ENCODE peak calls at places on chromosomes 16 and 17, in seven cellular contexts. C, R, F, G, J, U and K are unnamed samples.

GRCh38 chr17:41652461-41652960 is 28.1 kb upstream of the KRT17 start:
- DNase-seq in C (no peak), R (no peak), F (no peak), G (no peak), J (no peak), U (no peak), K (no peak)

GRCh38 chr17:39231587-39232551 is 6.1 kb upstream of the STAC2 start:
- DNase-seq in C (peak; percentile 56), R (no peak), F (peak; percentile 84), G (no peak), J (peak; percentile 51), U (peak; percentile 59), K (no peak)

GRCh38 chr17:57385975-57386374 is 129.7 kb downstream of the MSI2 start:
- DNase-seq in C (no peak), R (no peak), F (no peak), G (no peak), J (no peak), U (no peak), K (no peak)

GRCh38 chr17:81867123-81867951 is 3.8 kb downstream of the ARHGDIA start:
- DNase-seq in C (peak; percentile 67), R (no peak), F (peak; percentile 66), G (no peak), J (peak; percentile 38), U (no peak), K (peak; percentile 79)

GRCh38 chr16:55836158-55836611 is 3.3 kb upstream of the CES1 start:
- DNase-seq in C (no peak), R (no peak), F (no peak), G (no peak), J (no peak), U (no peak), K (peak; percentile 87)

GRCh38 chr17:78526231-78527025 is 50.8 kb downstream of the DNAH17 start:
- DNase-seq in C (no peak), R (no peak), F (no peak), G (no peak), J (no peak), U (no peak), K (no peak)

GRCh38 chr17:76368545-76368944 is 14.8 kb upstream of the PRPSAP1 start:
- DNase-seq in C (no peak), R (no peak), F (peak; percentile 76), G (no peak), J (no peak), U (no peak), K (no peak)

GRCh38 chr16:324451-325334 is 27.8 kb downstream of the AXIN1 start:
- DNase-seq in C (no peak), R (no peak), F (no peak), G (no peak), J (peak; percentile 82), U (no peak), K (no peak)

GRCh38 chr17:49257296-49257695 is 26.7 kb upstream of the PHOSPHO1 start:
- DNase-seq in C (no peak), R (no peak), F (no peak), G (no peak), J (no peak), U (no peak), K (no peak)

GRCh38 chr17:33218657-33219298 is 74.3 kb downstream of the ASIC2 start:
- DNase-seq in C (no peak), R (no peak), F (no peak), G (no peak), J (no peak), U (no peak), K (no peak)

GRCh38 chr16:9061358-9061813 is 30.1 kb upstream of the HAPSTR1 start:
- DNase-seq in C (peak; percentile 31), R (no peak), F (no peak), G (no peak), J (no peak), U (no peak), K (no peak)

GRCh38 chr17:28189667-28190066 is 129.3 kb upstream of the TMEM97 start:
- DNase-seq in C (no peak), R (no peak), F (no peak), G (no peak), J (no peak), U (no peak), K (no peak)

GRCh38 chr16:424623-425081 is 797 bp upstream of the RAB11FIP3 start:
- DNase-seq in C (peak; percentile 55), R (no peak), F (peak; percentile 35), G (no peak), J (no peak), U (peak; percentile 65), K (peak; percentile 43)

GRCh38 chr16:89037261-89038152 is 56.1 kb upstream of the ACSF3 start:
- DNase-seq in C (peak; percentile 20), R (no peak), F (peak; percentile 8), G (peak; percentile 71), J (peak; percentile 15), U (no peak), K (peak; percentile 60)

GRCh38 chr17:38868095-38868967 is 1.5 kb upstream of the LASP1 start:
- DNase-seq in C (peak; percentile 51), R (no peak), F (no peak), G (no peak), J (no peak), U (peak; percentile 70), K (no peak)

GRCh38 chr16:67844441-67844840 is 2.3 kb upstream of the NUTF2 start:
- DNase-seq in C (no peak), R (no peak), F (peak; percentile 49), G (no peak), J (no peak), U (no peak), K (no peak)

GRCh38 chr16:533391-534088 is 6.0 kb downstream of the CAPN15 start:
- DNase-seq in C (peak; percentile 93), R (no peak), F (no peak), G (no peak), J (no peak), U (no peak), K (peak; percentile 89)

GRCh38 chr17:21199856-21200255 is 14.1 kb downstream of the TMEM11 start:
- DNase-seq in C (no peak), R (no peak), F (no peak), G (no peak), J (no peak), U (no peak), K (no peak)

GRCh38 chr17:13534946-13535345 is 66.8 kb downstream of the HS3ST3A1 start:
- DNase-seq in C (no peak), R (no peak), F (no peak), G (no peak), J (no peak), U (no peak), K (no peak)

GRCh38 chr17:81165246-81166032 is at the start of gene PVALEF:
- DNase-seq in C (peak; percentile 52), R (no peak), F (peak; percentile 51), G (peak; percentile 38), J (no peak), U (no peak), K (no peak)

DNA sequence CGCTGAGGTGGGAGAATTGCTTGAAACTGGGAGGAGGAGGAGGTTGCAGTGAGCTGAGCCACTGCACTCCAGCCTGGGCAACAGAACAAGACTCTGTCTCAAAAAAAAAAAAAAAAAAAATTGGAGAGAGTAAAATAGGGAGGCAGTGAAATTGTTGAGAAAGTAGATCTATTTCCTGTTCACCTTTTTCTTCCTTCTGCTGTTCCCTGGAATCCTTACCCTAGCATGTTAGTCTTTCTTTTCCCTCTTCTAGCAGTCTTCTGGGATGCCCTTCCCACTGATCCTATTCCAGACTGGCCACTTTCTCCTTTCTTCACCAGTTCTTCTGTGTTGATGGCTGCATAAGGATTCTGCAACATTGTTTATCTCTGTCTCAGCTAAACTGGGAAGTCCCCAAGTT is 3.1 kb downstream of the NME2 start:
- DNase-seq in C (no peak), R (no peak), F (no peak), G (no peak), J (no peak), U (no peak), K (no peak)
- H3K36me3 ChIP-seq in C (peaks cover 32% of the 10 kb centered on the region), R (peaks cover 47% of the 10 kb centered on the region), F (peaks cover 73% of the 10 kb centered on the region), G (peaks cover 12% of the 10 kb centered on the region), J (peaks cover 16% of the 10 kb centered on the region), U (no peaks in the 10 kb centered on the region), K (peaks cover 33% of the 10 kb centered on the region)

GRCh38 chr16:28136751-28137434 is 73.4 kb upstream of the GSG1L start:
- DNase-seq in C (no peak), R (no peak), F (no peak), G (no peak), J (peak; percentile 82), U (no peak), K (no peak)
- H3K36me3 ChIP-seq in C (peaks cover 13% of the 10 kb centered on the region), R (peaks cover 42% of the 10 kb centered on the region), F (peaks cover 76% of the 10 kb centered on the region), G (peaks cover 9% of the 10 kb centered on the region), J (peaks cover 42% of the 10 kb centered on the region), U (no peaks in the 10 kb centered on the region), K (no peaks in the 10 kb centered on the region)

DNA sequence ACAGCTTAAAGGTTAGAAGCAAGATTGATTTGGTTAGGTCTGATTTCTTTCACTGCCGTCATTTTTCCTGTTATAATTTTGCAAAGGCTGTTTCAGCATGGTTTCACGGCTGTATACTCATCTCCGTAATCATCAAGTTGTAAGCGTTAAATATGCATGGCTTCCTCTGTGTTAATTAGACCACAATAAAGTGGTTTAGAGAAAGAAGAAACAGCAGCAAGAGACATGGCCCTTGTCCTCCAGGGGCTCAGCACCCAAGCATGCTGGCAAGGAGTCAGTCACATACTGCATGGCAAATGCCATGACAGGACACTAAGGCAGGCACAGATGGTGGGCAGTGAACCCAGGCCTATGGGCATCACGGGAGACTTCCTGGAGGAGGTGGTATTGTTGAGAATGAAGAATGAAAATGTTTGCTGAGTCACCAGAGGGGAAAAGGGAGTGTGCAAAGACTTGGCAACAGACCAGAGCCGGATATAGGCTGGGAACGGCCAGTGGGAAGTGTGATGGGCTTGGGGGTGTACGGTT is 61.4 kb upstream of the PLCG2 start:
- DNase-seq in C (no peak), R (no peak), F (no peak), G (no peak), J (peak; percentile 33), U (no peak), K (no peak)
- H3K36me3 ChIP-seq in C (no peaks in the 10 kb centered on the region), R (no peaks in the 10 kb centered on the region), F (no peaks in the 10 kb centered on the region), G (no peaks in the 10 kb centered on the region), J (no peaks in the 10 kb centered on the region), U (no peaks in the 10 kb centered on the region), K (no peaks in the 10 kb centered on the region)

DNA sequence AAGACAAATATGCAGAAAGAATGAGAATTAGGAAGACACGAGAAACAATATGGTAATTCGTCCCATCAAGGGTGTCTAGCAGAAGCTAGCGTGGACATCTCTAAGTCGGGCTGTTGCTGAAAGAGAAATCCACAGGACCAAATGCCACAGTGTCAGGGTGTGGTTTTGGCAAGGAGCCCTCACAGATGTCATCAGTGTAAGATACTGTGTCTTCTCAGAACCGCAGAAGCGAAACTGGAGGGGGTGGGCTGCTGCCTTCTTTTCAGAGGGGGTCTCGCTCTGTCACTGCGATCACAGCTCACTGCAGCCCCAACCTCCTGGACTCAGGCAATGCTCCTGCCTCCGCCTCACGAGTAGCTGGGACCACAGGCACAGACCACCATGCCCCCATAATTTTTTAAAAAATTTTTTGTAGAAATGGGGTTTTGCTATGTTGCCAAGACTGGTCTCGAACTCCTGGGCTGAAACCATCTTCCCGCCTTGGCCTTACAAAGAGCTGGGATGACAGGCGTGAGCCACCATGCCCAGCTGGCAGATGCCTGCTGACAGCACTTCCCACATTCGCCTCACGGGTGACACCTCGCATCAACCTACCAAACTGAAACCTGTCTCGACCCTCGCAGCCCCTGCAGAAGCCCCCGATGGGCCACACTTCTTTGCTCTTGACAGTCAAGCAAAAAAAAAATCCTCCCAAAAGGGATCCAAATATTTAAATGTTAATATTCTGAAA is 26.2 kb downstream of the TRAP1 start:
- DNase-seq in C (no peak), R (no peak), F (no peak), G (no peak), J (no peak), U (peak; percentile 41), K (peak; percentile 38)
- H3K36me3 ChIP-seq in C (peaks cover 2% of the 10 kb centered on the region), R (peaks cover 13% of the 10 kb centered on the region), F (peaks cover 43% of the 10 kb centered on the region), G (peaks cover 16% of the 10 kb centered on the region), J (peaks cover 12% of the 10 kb centered on the region), U (no peaks in the 10 kb centered on the region), K (peaks cover 5% of the 10 kb centered on the region)

GRCh38 chr16:4704491-4704890 is 11.1 kb downstream of the NUDT16L1 start:
- DNase-seq in C (no peak), R (no peak), F (no peak), G (no peak), J (no peak), U (no peak), K (no peak)
- H3K36me3 ChIP-seq in C (peaks cover 10% of the 10 kb centered on the region), R (peaks cover 56% of the 10 kb centered on the region), F (peaks cover 51% of the 10 kb centered on the region), G (peaks cover 30% of the 10 kb centered on the region), J (peaks cover 23% of the 10 kb centered on the region), U (no peaks in the 10 kb centered on the region), K (no peaks in the 10 kb centered on the region)